ENCODE peak calls at places on chromosome 16, in seven cellular contexts. G, H, T, P, E, U and K are unnamed samples.

GRCh38 chr16:2753523-2754020 is 1.1 kb downstream of the SRRM2 start:
- DNase-seq in G (no peak), H (no peak), T (no peak), P (no peak), E (no peak), U (no peak), K (no peak)

GRCh38 chr16:70433456-70434103 is 5.3 kb downstream of the ST3GAL2 start:
- DNase-seq in G (no peak), H (no peak), T (no peak), P (no peak), E (no peak), U (peak), K (no peak)

GRCh38 chr16:81700780-81701165 is 78.3 kb upstream of the PLCG2 start:
- DNase-seq in G (no peak), H (no peak), T (no peak), P (no peak), E (no peak), U (no peak), K (no peak)

GRCh38 chr16:56789360-56789759 is 59.4 kb downstream of the NUP93 start:
- DNase-seq in G (no peak), H (peak), T (peak), P (peak), E (no peak), U (peak), K (peak)

GRCh38 chr16:4273858-4274291 is 1.1 kb upstream of the TFAP4 start:
- DNase-seq in G (peak), H (peak), T (peak), P (no peak), E (no peak), U (no peak), K (peak)

GRCh38 chr16:48537909-48538745 is 71.9 kb downstream of the N4BP1 start:
- DNase-seq in G (peak), H (no peak), T (no peak), P (no peak), E (peak), U (no peak), K (no peak)

GRCh38 chr16:83233153-83233552 is 574.6 kb upstream of the HSBP1 start:
- DNase-seq in G (no peak), H (no peak), T (no peak), P (no peak), E (no peak), U (no peak), K (no peak)

GRCh38 chr16:51392651-51393187 is 241.6 kb upstream of the SALL1 start:
- DNase-seq in G (peak), H (no peak), T (no peak), P (no peak), E (no peak), U (peak), K (no peak)

GRCh38 chr16:64626771-64627170 is 495.1 kb downstream of the CDH11 start:
- DNase-seq in G (no peak), H (no peak), T (no peak), P (no peak), E (no peak), U (no peak), K (no peak)

GRCh38 chr16:23967018-23967417 is 131.2 kb downstream of the PRKCB start:
- DNase-seq in G (no peak), H (no peak), T (no peak), P (peak), E (no peak), U (no peak), K (no peak)

GRCh38 chr16:363110-364090 is 6.9 kb downstream of the MRPL28 start:
- DNase-seq in G (peak), H (no peak), T (no peak), P (no peak), E (no peak), U (no peak), K (no peak)

GRCh38 chr16:87178177-87178863 is 138.9 kb downstream of the C16orf95 start:
- DNase-seq in G (peak), H (no peak), T (no peak), P (peak), E (no peak), U (peak), K (no peak)

GRCh38 chr16:85554114-85554790 is 58.9 kb upstream of the GSE1 start:
- DNase-seq in G (peak), H (peak), T (peak), P (no peak), E (no peak), U (peak), K (peak)

GRCh38 chr16:23286131-23286532 is 16.0 kb upstream of the SCNN1B start:
- DNase-seq in G (no peak), H (no peak), T (no peak), P (no peak), E (no peak), U (peak), K (no peak)

GRCh38 chr16:71337631-71338030 is 20.9 kb upstream of the CALB2 start:
- DNase-seq in G (no peak), H (no peak), T (no peak), P (no peak), E (no peak), U (no peak), K (no peak)

GRCh38 chr16:17585449-17586080 is 114.8 kb upstream of the XYLT1 start:
- DNase-seq in G (no peak), H (no peak), T (no peak), P (no peak), E (no peak), U (no peak), K (no peak)

GRCh38 chr16:4265676-4266075 is 7.1 kb downstream of the TFAP4 start:
- DNase-seq in G (peak), H (no peak), T (no peak), P (no peak), E (no peak), U (no peak), K (no peak)

GRCh38 chr16:6558661-6559060 is 774.0 kb upstream of the RBFOX1 start:
- DNase-seq in G (peak), H (no peak), T (no peak), P (no peak), E (no peak), U (no peak), K (no peak)

GRCh38 chr16:83952940-83953795 is at the start of gene OSGIN1:
- DNase-seq in G (peak), H (peak), T (peak), P (peak), E (peak), U (peak), K (peak)

GRCh38 chr16:48503779-48504178 is 106.2 kb downstream of the N4BP1 start:
- DNase-seq in G (no peak), H (no peak), T (no peak), P (no peak), E (no peak), U (peak), K (peak)

GRCh38 chr16:66366433-66367299 is at the start of gene CDH5:
- DNase-seq in G (peak), H (no peak), T (no peak), P (no peak), E (no peak), U (no peak), K (no peak)

GRCh38 chr16:78375055-78375679 is 275.7 kb downstream of the WWOX start:
- DNase-seq in G (no peak), H (no peak), T (no peak), P (no peak), E (no peak), U (no peak), K (no peak)

GRCh38 chr16:78957328-78958100 is 643.0 kb downstream of the MAF start:
- DNase-seq in G (no peak), H (no peak), T (peak), P (no peak), E (no peak), U (no peak), K (no peak)